ENCODE peak calls at places on chromosomes 4 and X, in five cellular contexts. N, P, X, Y and B are unnamed samples.

GRCh38 chr4:109977854-109978501 is 65.3 kb downstream of the EGF start:
- DNase-seq in N (peak), P (peak), X (peak), Y (no peak), B (no peak)

GRCh38 chr4:48109413-48110263 is 24.4 kb downstream of the TXK start:
- DNase-seq in N (peak), P (peak), X (peak), Y (peak), B (peak)

GRCh38 chr4:188934320-188934975 is 795.2 kb downstream of the TRIML1 start:
- DNase-seq in N (peak), P (peak), X (no peak), Y (no peak), B (no peak)

GRCh38 chr4:183628189-183628588 is 30.8 kb downstream of the RWDD4 start:
- DNase-seq in N (no peak), P (no peak), X (no peak), Y (no peak), B (no peak)

GRCh38 chrX:44470816-44471215 is 71.8 kb downstream of the FUNDC1 start:
- DNase-seq in N (no peak), P (no peak), X (no peak), Y (no peak), B (no peak)

GRCh38 chr4:47838445-47838844 is 578 bp upstream of the CORIN start:
- DNase-seq in N (no peak), P (no peak), X (no peak), Y (no peak), B (peak)

GRCh38 chr4:38145033-38145673 is 185.0 kb downstream of the PTTG2 start:
- DNase-seq in N (peak), P (no peak), X (no peak), Y (no peak), B (no peak)

GRCh38 chr4:54233128-54233696 is 4.1 kb downstream of the PDGFRA start:
- DNase-seq in N (peak), P (peak), X (peak), Y (no peak), B (peak)

GRCh38 chr4:4848540-4848939 is 10.9 kb upstream of the MSX1 start:
- DNase-seq in N (no peak), P (no peak), X (no peak), Y (no peak), B (peak)

GRCh38 chr4:181143241-181143854 is 1099.9 kb upstream of the TENM3 start:
- DNase-seq in N (peak), P (peak), X (peak), Y (peak), B (peak)

GRCh38 chr4:1784789-1785591 is 8.1 kb upstream of the FGFR3 start:
- DNase-seq in N (no peak), P (peak), X (no peak), Y (no peak), B (no peak)

GRCh38 chr4:13706130-13706529 is 78.6 kb upstream of the BOD1L1 start:
- DNase-seq in N (peak), P (no peak), X (no peak), Y (no peak), B (no peak)

GRCh38 chrX:1754077-1754476 is 139.2 kb downstream of the ASMT start:
- DNase-seq in N (no peak), P (no peak), X (no peak), Y (no peak), B (no peak)

GRCh38 chr4:153729901-153730300 is 29.9 kb downstream of the RNF175 start:
- DNase-seq in N (no peak), P (no peak), X (no peak), Y (no peak), B (peak)

GRCh38 chr4:26885912-26886274 is 25.3 kb downstream of the STIM2 start:
- DNase-seq in N (no peak), P (no peak), X (peak), Y (no peak), B (no peak)

GRCh38 chr4:84028340-84028739 is 470.8 kb downstream of the NKX6-1 start:
- DNase-seq in N (no peak), P (no peak), X (no peak), Y (no peak), B (peak)

GRCh38 chr4:10032625-10033024 is 11.3 kb upstream of the SLC2A9 start:
- DNase-seq in N (peak), P (peak), X (no peak), Y (no peak), B (peak)

GRCh38 chr4:3316146-3316545 is 23.3 kb downstream of the RGS12 start:
- DNase-seq in N (no peak), P (no peak), X (no peak), Y (no peak), B (peak)

GRCh38 chr4:186008057-186008456 is 60.9 kb upstream of the TLR3 start:
- DNase-seq in N (no peak), P (no peak), X (no peak), Y (no peak), B (no peak)

GRCh38 chr4:121182296-121182695 is 18.2 kb upstream of the TNIP3 start:
- DNase-seq in N (no peak), P (peak), X (peak), Y (no peak), B (no peak)

GRCh38 chr4:165079476-165079875 is 25.8 kb downstream of the TRIM75 start:
- DNase-seq in N (peak), P (peak), X (no peak), Y (no peak), B (peak)

GRCh38 chr4:120733968-120734367 is 188.6 kb downstream of the PRDM5 start:
- DNase-seq in N (no peak), P (no peak), X (no peak), Y (no peak), B (no peak)

GRCh38 chrX:145821291-145821897 is 3.8 kb downstream of the SLITRK2 start:
- DNase-seq in N (no peak), P (no peak), X (no peak), Y (no peak), B (peak)

GRCh38 chr4:78616046-78616498 is 64.5 kb downstream of the ANXA3 start:
- DNase-seq in N (peak), P (peak), X (no peak), Y (no peak), B (no peak)

GRCh38 chrX:69556094-69557011 is 52.2 kb downstream of the NALF2 start:
- DNase-seq in N (peak), P (peak), X (no peak), Y (peak), B (peak)

GRCh38 chrX:138917781-138918180 is 206.3 kb upstream of the FGF13 start:
- DNase-seq in N (peak), P (peak), X (no peak), Y (no peak), B (no peak)

DNA sequence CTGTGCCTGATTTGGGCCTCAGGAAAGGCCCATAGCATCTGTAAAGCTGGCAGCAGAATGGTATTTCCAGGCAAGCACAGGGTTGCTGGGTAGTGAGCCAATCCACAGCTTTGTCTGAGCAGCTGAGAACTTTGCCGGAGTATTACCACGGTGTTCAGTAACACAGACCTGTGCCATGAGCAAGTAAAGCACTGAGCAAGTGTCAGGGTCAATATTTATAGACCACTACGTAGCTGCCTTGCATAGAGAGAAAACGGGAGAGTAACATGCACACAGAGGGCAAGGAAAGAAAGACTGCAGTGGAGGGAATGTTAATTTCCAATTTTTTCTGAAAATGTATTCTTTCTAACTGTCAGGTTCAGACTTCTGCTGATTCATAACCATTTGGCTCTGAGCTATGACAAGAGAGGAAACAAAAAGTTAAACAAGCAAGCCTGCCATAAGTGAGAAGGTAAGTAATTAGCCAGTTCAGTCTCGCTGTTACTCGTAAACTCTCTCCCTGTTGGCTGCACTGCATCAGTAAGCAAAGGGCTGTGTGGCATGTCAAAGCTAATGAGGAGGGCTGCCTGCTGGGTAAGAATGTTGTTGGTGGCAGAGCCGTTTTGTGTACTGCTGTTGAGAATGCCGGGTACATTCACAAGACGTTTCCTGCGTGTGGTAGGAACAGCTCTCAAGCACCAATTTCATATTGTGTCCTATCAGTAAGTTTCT is 238.1 kb downstream of the BMPR1B start:
- DNase-seq in N (peak), P (peak), X (no peak), Y (no peak), B (peak)
- H3K4me3 ChIP-seq in N (no peak), P (no peak), X (no peak), Y (no peak), B (no peak)

GRCh38 chr4:20464381-20464780 is 212.7 kb downstream of the SLIT2 start:
- DNase-seq in N (peak), P (peak), X (no peak), Y (no peak), B (no peak)
- H3K4me3 ChIP-seq in N (no peak), P (no peak), X (no peak), Y (no peak), B (no peak)

GRCh38 chrX:103538728-103539127 is 19.4 kb upstream of the RAB40A start:
- DNase-seq in N (no peak), P (peak), X (no peak), Y (no peak), B (no peak)
- H3K4me3 ChIP-seq in N (no peak), P (no peak), X (no peak), Y (no peak), B (no peak)

DNA sequence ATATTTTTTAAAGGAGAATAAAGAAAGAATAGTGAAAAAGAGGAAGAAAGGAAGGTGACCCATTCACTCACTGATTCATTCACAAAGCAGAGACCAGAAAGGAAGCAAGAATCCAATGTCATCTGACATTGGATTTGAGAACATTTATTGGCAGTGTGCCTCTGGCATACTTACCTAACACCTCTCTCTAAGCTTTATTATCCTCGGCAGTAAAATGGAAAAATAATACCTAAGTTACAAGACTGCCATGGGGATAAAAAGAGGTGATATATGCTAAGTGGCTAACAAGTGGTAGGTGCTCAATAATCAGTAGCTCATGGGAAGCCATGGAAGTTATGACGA is 41.6 kb upstream of the PPARGC1A start:
- DNase-seq in N (no peak), P (no peak), X (no peak), Y (no peak), B (no peak)
- H3K4me3 ChIP-seq in N (no peak), P (no peak), X (no peak), Y (no peak), B (no peak)

GRCh38 chr4:80307774-80308465 is 27.6 kb upstream of the CFAP299 start:
- DNase-seq in N (peak), P (peak), X (no peak), Y (no peak), B (peak)
- H3K4me3 ChIP-seq in N (peak), P (no peak), X (no peak), Y (peak), B (peak)

GRCh38 chrX:23785564-23785963 is 2.6 kb downstream of the SAT1 start:
- DNase-seq in N (no peak), P (no peak), X (no peak), Y (no peak), B (no peak)
- H3K4me3 ChIP-seq in N (no peak), P (no peak), X (no peak), Y (no peak), B (no peak)

GRCh38 chr4:25861422-25861926 is 1.3 kb downstream of the SEL1L3 start:
- DNase-seq in N (peak), P (peak), X (no peak), Y (no peak), B (no peak)
- H3K4me3 ChIP-seq in N (peak), P (peak), X (no peak), Y (peak), B (peak)

GRCh38 chr4:119026662-119027444 is 108.8 kb upstream of the MYOZ2 start:
- DNase-seq in N (peak), P (no peak), X (no peak), Y (no peak), B (peak)
- H3K4me3 ChIP-seq in N (peak), P (no peak), X (no peak), Y (no peak), B (no peak)

DNA sequence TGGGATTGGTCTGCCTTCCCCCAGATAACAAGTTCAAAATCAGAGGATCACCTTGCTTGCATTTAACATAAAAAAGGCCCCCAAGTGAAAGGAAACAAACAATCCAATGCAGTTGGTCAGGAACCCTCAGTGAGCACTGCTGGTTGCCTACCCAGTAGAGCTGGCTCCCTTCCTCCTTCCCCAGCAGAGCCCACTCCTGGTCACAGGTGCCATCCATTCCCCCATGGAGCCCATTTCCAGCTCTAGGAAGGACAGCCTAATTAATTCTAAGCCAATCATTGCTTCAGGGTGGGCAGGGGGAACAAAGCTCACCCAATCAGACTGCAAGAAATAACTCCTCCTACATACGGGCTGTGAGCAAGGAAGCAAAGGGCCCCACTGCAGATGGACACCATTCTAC is 86.6 kb downstream of the SH3KBP1 start:
- DNase-seq in N (no peak), P (no peak), X (no peak), Y (no peak), B (no peak)
- H3K4me3 ChIP-seq in N (no peak), P (no peak), X (no peak), Y (no peak), B (no peak)